ENCODE peak calls at places on chromosomes 11 and 22, in five cellular contexts. Z, J, Q, A and W are unnamed samples. For H3K36me3 and H3K79me2, the result is how much of the 10 kb centered on the place peaks cover.

GRCh38 chr11:68843052-68843561 is 1.4 kb upstream of the CPT1A start:
- DNase-seq in A (peak), Q (peak), Z (no peak), J (no peak), W (no peak)

GRCh38 chr11:69213315-69213714 is 57.6 kb downstream of the SMIM38 start:
- DNase-seq in Z (no peak), J (peak), A (no peak), Q (no peak), W (no peak)

GRCh38 chr11:134460044-134460371 is 48.0 kb upstream of the B3GAT1 start:
- DNase-seq in Z (no peak), J (no peak), A (no peak), Q (peak), W (no peak)

GRCh38 chr11:1968454-1968995 is 21.4 kb downstream of the MRPL23 start:
- DNase-seq in A (no peak), Z (no peak), J (no peak), Q (no peak), W (no peak)

GRCh38 chr11:12691473-12691872 is 17.3 kb downstream of the TEAD1 start:
- DNase-seq in Z (no peak), Q (peak), A (no peak), J (no peak), W (peak)

GRCh38 chr11:75475767-75476650 is 43.0 kb upstream of the KLHL35 start:
- DNase-seq in J (peak), A (peak), Z (no peak), Q (peak), W (no peak)

GRCh38 chr11:5550440-5551095 is 2.2 kb upstream of the OR52H1 start:
- DNase-seq in Z (no peak), J (peak), A (peak), Q (peak), W (no peak)

GRCh38 chr11:8717876-8718753 is 35.5 kb downstream of the RPL27A start:
- DNase-seq in Z (no peak), Q (peak), J (peak), A (peak), W (no peak)

GRCh38 chr11:125072210-125072960 is 9.3 kb downstream of the SLC37A2 start:
- DNase-seq in J (no peak), Q (no peak), Z (no peak), A (no peak), W (no peak)

GRCh38 chr11:120337133-120337895 is 1.1 kb downstream of the ARHGEF12 start:
- DNase-seq in A (peak), Z (no peak), Q (peak), J (peak), W (peak)

GRCh38 chr22:31488988-31489617 is 539 bp downstream of the EIF4ENIF1 start:
- DNase-seq in Q (no peak), Z (no peak), J (peak), A (peak), W (peak)

GRCh38 chr11:84526250-84526649 is 1100.9 kb downstream of the DLG2 start:
- DNase-seq in J (no peak), Z (no peak), Q (peak), A (peak), W (no peak)

GRCh38 chr11:96045622-96046456 is 121.9 kb upstream of the MTMR2 start:
- DNase-seq in Z (no peak), J (no peak), Q (peak), A (peak), W (peak)

GRCh38 chr11:34869425-34869824 is 46.8 kb downstream of the APIP start:
- DNase-seq in Z (peak), Q (no peak), J (no peak), A (no peak), W (peak)

GRCh38 chr11:8258771-8259170 is 4.9 kb downstream of the LMO1 start:
- DNase-seq in A (peak), Z (no peak), Q (peak), J (peak), W (no peak)

GRCh38 chr22:36355362-36355761 is 32.4 kb downstream of the MYH9 start:
- DNase-seq in Q (peak), Z (no peak), J (no peak), A (peak), W (no peak)

GRCh38 chr11:3073029-3073435 is 15.8 kb upstream of the CARS1 start:
- DNase-seq in Z (no peak), J (no peak), Q (peak), A (peak), W (no peak)

GRCh38 chr11:42647993-42648392 is 663.8 kb upstream of the API5 start:
- DNase-seq in J (no peak), A (no peak), Q (no peak), Z (no peak), W (no peak)

GRCh38 chr11:34632105-34632780 is 11.3 kb downstream of the EHF start:
- DNase-seq in A (peak), J (no peak), Z (no peak), Q (peak), W (no peak)

GRCh38 chr11:111370270-111370901 is 8.7 kb downstream of the POU2AF1 start:
- DNase-seq in Q (no peak), A (no peak), J (no peak), Z (no peak), W (no peak)

GRCh38 chr22:29030618-29031235 is 30.9 kb downstream of the C22orf31 start:
- DNase-seq in Z (peak), A (peak), J (peak), Q (peak), W (peak)

GRCh38 chr22:45082795-45083194 is 73.0 kb upstream of the PHF21B start:
- DNase-seq in Z (peak), Q (peak), J (no peak), A (peak), W (peak)

GRCh38 chr22:31344369-31345330 is 1.5 kb downstream of the PATZ1 start:
- DNase-seq in J (no peak), A (peak), Q (peak), Z (no peak), W (peak)

GRCh38 chr11:123544631-123545375 is 109.6 kb downstream of the SCN3B start:
- DNase-seq in Q (no peak), J (no peak), A (no peak), Z (no peak), W (peak)

GRCh38 chr22:50221410-50222300 is 20.8 kb downstream of the SELENOO start:
- DNase-seq in Q (peak), Z (no peak), J (no peak), A (no peak), W (no peak)
- H3K36me3 ChIP-seq in Q (half or more), Z (half or more), J (under half), A (under half), W (under half)

GRCh38 chr11:59770324-59770723 is 15.1 kb downstream of the STX3 start:
- DNase-seq in Z (no peak), A (no peak), Q (no peak), J (no peak), W (no peak)

GRCh38 chr11:59770869-59771268 is 15.7 kb downstream of the STX3 start:
- DNase-seq in A (no peak), Z (no peak), J (no peak), Q (no peak), W (no peak)

GRCh38 chr11:59769828-59770227 is 14.7 kb downstream of the STX3 start:
- DNase-seq in Z (no peak), Q (no peak), J (no peak), A (no peak), W (no peak)

GRCh38 chr11:59767212-59767611 is 12.0 kb downstream of the STX3 start:
- DNase-seq in J (no peak), A (no peak), Z (no peak), Q (no peak), W (no peak)

DNA sequence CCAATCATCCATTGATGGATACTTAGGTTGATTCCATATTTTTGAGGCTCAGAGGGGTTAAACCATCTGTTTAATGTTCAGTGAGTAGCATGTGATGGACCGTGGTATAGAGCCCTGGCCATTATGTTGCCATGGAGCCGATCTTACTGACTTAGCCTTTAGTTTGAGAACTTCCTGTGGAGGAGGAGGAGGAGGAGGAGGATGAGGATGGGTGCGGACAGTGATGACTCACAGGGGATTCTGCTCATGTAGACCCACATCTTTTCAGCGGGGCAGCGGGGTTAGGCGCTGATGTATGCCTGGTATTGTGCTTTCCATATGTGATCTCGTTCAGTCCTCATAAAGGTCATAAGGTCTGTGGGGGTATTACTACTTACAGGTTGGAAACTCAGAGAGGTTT is 13.9 kb downstream of the STX3 start:
- DNase-seq in A (no peak), Z (no peak), Q (no peak), J (no peak), W (no peak)
- H3K79me2 ChIP-seq in A (half or more), Z (half or more), Q (half or more), J (half or more), W (half or more)

GRCh38 chr11:65133724-65134123 is 595 bp downstream of the SYVN1 start:
- DNase-seq in J (no peak), Q (peak), Z (no peak), A (peak), W (no peak)
- H3K36me3 ChIP-seq in J (under half), Q (under half), Z (under half), A (under half), W (under half)

GRCh38 chr22:42946551-42947198 is 68.3 kb downstream of the PACSIN2 start:
- DNase-seq in Z (no peak), Q (no peak), J (no peak), A (no peak), W (no peak)
- H3K79me2 ChIP-seq in Z (half or more), Q (half or more), J (half or more), A (half or more), W (half or more)

DNA sequence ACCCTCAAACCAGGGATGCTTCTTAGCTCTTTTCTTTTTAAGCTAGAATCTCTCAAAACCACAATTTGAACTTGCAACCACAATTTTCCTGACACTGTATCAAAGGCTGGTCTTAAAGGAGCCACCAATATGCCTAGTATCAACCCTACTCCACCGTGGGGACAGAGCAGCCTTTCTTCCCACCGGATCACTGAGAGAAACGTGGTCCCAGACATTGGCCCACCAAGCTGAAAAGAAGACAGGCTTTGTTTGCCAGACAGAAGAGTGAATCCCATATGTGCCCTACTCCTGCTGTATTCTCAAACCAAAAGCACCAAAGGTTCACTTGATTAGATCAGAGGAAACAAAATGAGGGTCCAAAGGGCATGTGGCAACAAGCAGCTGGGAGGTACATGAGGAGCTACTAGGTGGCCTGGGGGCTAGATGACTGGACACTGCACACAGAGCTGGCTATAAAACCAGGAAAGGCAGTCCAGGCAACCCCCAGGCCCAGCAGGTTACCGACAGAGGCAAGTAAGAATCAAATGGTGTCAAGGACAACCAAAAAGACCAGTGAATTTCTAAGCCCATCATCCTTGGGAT is 3.6 kb upstream of the VWCE start:
- DNase-seq in Q (no peak), J (no peak), A (peak), Z (no peak), W (no peak)
- H3K36me3 ChIP-seq in Q (under half), J (under half), A (under half), Z (half or more), W (under half)